ENCODE peak calls at places on chromosomes 1 and 21, in six cellular contexts. W is GM12892, R is lower leg skin, X is H54, U is A549, Z is adrenal gland. O is an unnamed sample.

GRCh38 chr1:30109853-30110252 is 613.5 kb downstream of the MATN1 start:
- DNase-seq in R (no peak), Z (peak), X (no peak), U (peak), W (no peak), O (no peak)

GRCh38 chr1:39196244-39197215 is 8.0 kb upstream of the MACF1 start:
- DNase-seq in Z (no peak), U (no peak), W (peak), X (no peak), R (no peak), O (peak)

GRCh38 chr1:199113265-199113869 is 474.5 kb downstream of the PTPRC start:
- DNase-seq in R (no peak), U (peak), Z (peak), W (no peak), X (no peak), O (peak)

GRCh38 chr1:231808990-231809389 is 182.4 kb downstream of the DISC1 start:
- DNase-seq in X (peak), R (peak), U (no peak), W (no peak), Z (no peak), O (peak)

GRCh38 chr1:240888039-240888786 is 276.3 kb upstream of the GREM2 start:
- DNase-seq in X (peak), W (peak), U (peak), R (no peak), Z (peak), O (peak)

GRCh38 chr1:119702384-119702783 is 9.3 kb upstream of the PHGDH start:
- DNase-seq in X (no peak), U (peak), R (no peak), Z (no peak), W (no peak), O (no peak)

GRCh38 chr1:195019385-195019784 is 1588.9 kb downstream of the KCNT2 start:
- DNase-seq in W (no peak), X (no peak), R (no peak), U (no peak), Z (no peak), O (no peak)

GRCh38 chr1:105485207-105485606 is 1571.3 kb upstream of the PRMT6 start:
- DNase-seq in X (peak), W (no peak), R (no peak), Z (no peak), U (no peak), O (no peak)

GRCh38 chr1:203342192-203342940 is 8.6 kb downstream of the FMOD start:
- DNase-seq in X (peak), R (peak), W (peak), Z (peak), U (peak), O (peak)

GRCh38 chr1:162193201-162193600 is 123.7 kb downstream of the NOS1AP start:
- DNase-seq in U (no peak), R (no peak), Z (no peak), W (no peak), X (no peak), O (no peak)

GRCh38 chr1:172824199-172824598 is 165.3 kb downstream of the FASLG start:
- DNase-seq in X (no peak), U (no peak), R (no peak), W (no peak), Z (no peak), O (no peak)

GRCh38 chr1:166933633-166934032 is 41.7 kb downstream of the ILDR2 start:
- DNase-seq in Z (no peak), W (no peak), U (no peak), R (no peak), X (no peak), O (no peak)

GRCh38 chr1:188778578-188778977 is 1699.1 kb downstream of the BRINP3 start:
- DNase-seq in Z (no peak), R (no peak), X (no peak), W (no peak), U (no peak), O (no peak)

GRCh38 chr1:89274431-89274857 is 1.8 kb upstream of the GBP5 start:
- DNase-seq in W (no peak), R (no peak), U (no peak), X (no peak), Z (no peak), O (no peak)

GRCh38 chr1:108639899-108640560 is 20.9 kb downstream of the HENMT1 start:
- DNase-seq in Z (no peak), R (no peak), X (no peak), U (no peak), W (no peak), O (peak)

GRCh38 chr1:71080178-71080781 is 555 bp downstream of the ZRANB2 start:
- DNase-seq in Z (no peak), U (peak), R (peak), X (no peak), W (no peak), O (peak)

GRCh38 chr1:14108356-14109275 is 408.6 kb downstream of the PRDM2 start:
- DNase-seq in U (no peak), X (no peak), Z (no peak), R (no peak), W (no peak), O (no peak)

GRCh38 chr1:32194984-32195383 is 5.4 kb upstream of the CCDC28B start:
- DNase-seq in U (no peak), Z (no peak), W (no peak), R (no peak), X (no peak), O (no peak)

GRCh38 chr1:209367031-209367813 is 216.3 kb upstream of the CAMK1G start:
- DNase-seq in U (no peak), W (no peak), R (no peak), X (no peak), Z (no peak), O (no peak)

DNA sequence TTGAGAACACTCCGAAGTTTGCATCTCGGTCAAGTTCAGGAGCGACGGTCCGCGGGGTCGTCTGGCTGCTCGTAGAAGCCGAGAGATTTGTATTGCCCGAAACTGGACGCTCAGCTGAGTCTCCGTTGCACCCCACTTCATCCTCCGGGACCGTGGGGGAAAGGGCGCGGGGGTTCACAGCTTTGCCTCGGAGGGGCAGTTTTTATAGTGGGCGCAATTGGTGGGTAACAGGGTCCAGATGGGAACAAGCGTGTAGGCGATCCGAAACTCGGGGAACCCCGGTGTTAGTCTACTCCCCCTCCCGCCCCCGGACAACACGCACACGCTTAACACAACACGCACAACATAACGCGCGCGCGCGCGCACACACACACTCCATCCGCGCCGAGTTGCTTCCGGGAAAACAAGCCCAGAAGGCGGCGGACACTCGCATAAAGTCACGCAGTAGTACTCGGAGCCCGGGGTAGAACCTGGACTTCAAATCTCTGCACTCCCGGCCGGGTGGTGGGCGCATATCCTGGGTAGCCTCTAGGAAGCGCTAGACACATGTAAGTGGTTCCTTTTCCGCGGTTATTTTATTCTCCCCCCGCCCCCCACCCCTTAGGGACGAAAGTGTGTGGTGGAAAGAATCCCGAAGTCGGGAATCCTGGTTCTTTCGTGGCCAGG is 1.0 kb upstream of the JUN start:
- DNase-seq in U (peak), W (no peak), X (no peak), R (peak), Z (peak), O (peak)
- TF ChIP-seq POLR2A in U (no peak), W (peak), X (peak), R (no peak), Z (peak), O (no peak)

GRCh38 chr1:2561898-2562895 is 6.0 kb downstream of the TNFRSF14 start:
- DNase-seq in X (no peak), R (no peak), W (no peak), U (no peak), Z (no peak), O (no peak)
- TF ChIP-seq POLR2A in X (no peak), R (no peak), W (no peak), U (no peak), Z (no peak), O (no peak)

GRCh38 chr1:205284420-205285144 is 37.0 kb downstream of the NUAK2 start:
- DNase-seq in W (peak), X (peak), U (peak), R (peak), Z (peak), O (peak)
- TF ChIP-seq POLR2A in W (no peak), X (no peak), U (no peak), R (no peak), Z (no peak), O (no peak)

GRCh38 chr1:43545686-43546387 is 15.2 kb downstream of the PTPRF start:
- DNase-seq in W (no peak), U (peak), Z (peak), R (no peak), X (no peak), O (peak)
- TF ChIP-seq POLR2A in W (no peak), U (no peak), Z (no peak), R (no peak), X (no peak), O (no peak)

DNA sequence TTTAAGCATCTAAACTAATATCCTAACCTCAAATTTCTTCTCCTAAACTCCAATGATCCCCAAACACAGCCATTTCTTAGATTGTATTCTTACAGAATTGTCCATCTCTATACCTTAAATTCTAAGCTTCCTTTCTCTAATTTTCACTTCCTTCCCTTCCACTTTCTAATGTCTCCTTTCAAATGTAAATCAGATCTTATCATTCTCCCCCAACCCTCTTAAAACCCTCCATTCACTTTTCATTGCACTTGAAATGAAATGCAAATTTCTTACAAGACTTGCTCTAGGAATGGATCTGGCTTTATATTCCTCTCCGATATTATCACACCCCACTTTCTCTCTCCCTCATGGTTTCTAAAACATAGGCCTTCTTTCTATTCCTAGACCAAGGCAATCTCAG is 534.6 kb downstream of the LMO4 start:
- DNase-seq in X (no peak), R (no peak), U (no peak), Z (no peak), W (no peak), O (no peak)
- TF ChIP-seq POLR2A in X (no peak), R (no peak), U (no peak), Z (no peak), W (no peak), O (no peak)

GRCh38 chr21:39316062-39316461 is 2.6 kb upstream of the BRWD1 start:
- DNase-seq in R (no peak), W (no peak), X (peak), U (no peak), Z (no peak), O (peak)
- TF ChIP-seq POLR2A in R (no peak), W (no peak), X (no peak), U (no peak), Z (no peak), O (no peak)

DNA sequence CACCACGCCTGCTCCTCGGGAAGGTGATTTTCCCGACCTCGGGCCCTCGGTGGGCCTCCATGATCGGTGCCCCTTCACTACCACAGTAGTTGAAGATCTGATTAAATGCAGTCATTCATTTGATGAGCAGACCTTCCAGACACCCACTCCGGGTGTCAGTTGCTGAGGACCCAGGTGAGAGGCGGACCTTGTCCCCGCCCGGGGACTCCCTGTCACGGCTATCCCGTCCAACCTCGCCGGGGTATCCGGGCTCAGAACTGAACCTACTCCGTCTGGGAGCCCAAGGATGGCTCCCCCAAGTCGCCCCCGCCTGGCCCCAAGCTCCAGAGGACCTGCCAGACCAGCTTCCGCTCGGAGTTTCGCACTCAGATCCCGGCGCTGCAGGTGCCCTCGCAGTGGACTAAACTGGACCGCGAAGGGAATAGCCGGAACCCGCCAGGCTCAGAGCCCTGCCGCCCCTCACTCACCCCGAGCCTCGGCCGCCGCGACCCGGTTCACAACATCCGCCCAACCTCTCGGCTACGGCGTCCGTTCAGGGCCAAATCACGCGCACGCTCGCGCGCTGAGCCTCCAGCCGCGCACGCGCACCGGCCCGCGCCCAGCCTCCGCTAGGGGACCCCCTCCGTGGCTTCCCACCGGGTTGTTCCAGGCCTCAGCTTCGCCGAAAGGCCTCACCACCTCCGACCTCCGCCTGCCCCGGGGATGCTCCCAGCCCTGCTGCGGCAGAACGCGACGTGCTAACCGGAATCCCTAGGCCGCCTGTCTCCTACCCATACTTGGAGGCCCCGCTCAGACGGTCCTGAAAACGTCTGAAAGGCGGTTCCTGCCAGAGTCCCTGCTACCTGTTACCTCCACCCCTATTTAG is 22.3 kb downstream of the RNU1-3 start:
- DNase-seq in Z (peak), R (peak), X (peak), U (peak), W (peak), O (no peak)
- TF ChIP-seq POLR2A in Z (peak), R (no peak), X (peak), U (peak), W (peak), O (peak)

GRCh38 chr21:42613756-42614155 is 39.7 kb upstream of the PDE9A start:
- DNase-seq in R (no peak), U (no peak), Z (no peak), W (no peak), X (no peak), O (no peak)

GRCh38 chr21:42614391-42614790 is 39.0 kb upstream of the PDE9A start:
- DNase-seq in R (no peak), W (no peak), Z (no peak), U (no peak), X (no peak), O (no peak)

GRCh38 chr21:42616366-42617340 is 36.8 kb upstream of the PDE9A start:
- DNase-seq in W (no peak), X (no peak), U (no peak), R (no peak), Z (no peak), O (no peak)

GRCh38 chr21:42615924-42616323 is 37.5 kb upstream of the PDE9A start:
- DNase-seq in R (no peak), U (no peak), W (no peak), Z (no peak), X (no peak), O (no peak)

GRCh38 chr21:42614811-42615342 is 38.5 kb upstream of the PDE9A start:
- DNase-seq in U (peak), W (no peak), X (no peak), Z (no peak), R (peak), O (peak)
- TF ChIP-seq POLR2A in U (no peak), W (no peak), X (no peak), Z (no peak), R (no peak), O (no peak)

DNA sequence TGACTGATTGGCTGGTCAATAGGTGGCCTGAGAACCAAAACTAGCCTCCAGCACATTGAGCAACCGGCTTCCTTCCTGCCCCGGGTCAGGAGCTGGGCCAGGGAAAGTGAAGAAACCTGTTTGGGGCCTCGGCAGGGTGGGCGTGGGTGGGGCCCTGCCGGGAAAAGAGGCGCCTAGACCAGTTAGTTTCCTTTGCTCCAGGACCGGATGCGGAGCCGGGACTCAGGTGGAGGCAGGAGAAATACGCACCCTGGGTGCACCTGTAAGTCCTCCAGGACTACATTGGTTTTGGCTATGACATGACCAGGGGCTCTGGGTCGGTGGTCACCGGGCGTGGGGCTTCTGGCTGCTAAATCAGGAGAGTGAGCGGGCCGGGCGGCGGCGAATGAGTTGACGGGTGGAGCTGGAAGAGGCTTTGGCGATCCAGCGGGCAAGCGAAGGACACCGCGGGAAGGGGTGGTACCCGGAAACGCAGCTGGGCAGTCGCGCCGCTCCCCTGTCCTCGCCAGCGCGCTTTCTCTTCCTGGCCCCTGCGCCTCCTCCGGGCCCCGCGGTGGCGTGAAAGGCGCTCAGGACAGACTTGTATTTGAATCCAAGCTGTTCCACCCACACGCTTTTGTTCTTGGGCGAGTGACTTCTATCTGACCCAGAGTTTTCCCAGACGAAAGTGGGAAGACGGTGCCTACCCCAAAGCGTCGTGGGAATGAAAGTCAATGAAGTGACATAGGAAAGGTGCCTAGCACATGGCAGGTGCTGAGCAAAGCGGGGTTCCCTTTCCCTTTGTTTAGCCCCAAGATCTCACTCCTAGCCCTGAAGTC is 30.6 kb upstream of the JUN start:
- DNase-seq in X (no peak), U (no peak), R (peak), W (no peak), Z (peak), O (peak)
- TF ChIP-seq POLR2A in X (no peak), U (no peak), R (no peak), W (no peak), Z (no peak), O (no peak)

O was measured in erythroblast.